ENCODE peak calls at places on chromosome 15, in six cellular contexts. N, P, J, Y, T and S are unnamed samples. For H3K9me3, the result is how much of the 10 kb centered on the place peaks cover.

GRCh38 chr15:89068325-89068784 is 19.9 kb upstream of the ABHD2 start:
- DNase-seq in N (no peak), P (no peak), J (no peak), Y (no peak), T (no peak), S (no peak)

GRCh38 chr15:31016446-31016915 is 25.1 kb upstream of the MTMR10 start:
- DNase-seq in N (no peak), P (no peak), J (no peak), Y (no peak), T (no peak), S (no peak)

GRCh38 chr15:55344206-55344605 is 25.2 kb downstream of the PIGB start:
- DNase-seq in N (no peak), P (no peak), J (no peak), Y (no peak), T (no peak), S (peak)

GRCh38 chr15:25710184-25710583 is 152.9 kb downstream of the ATP10A start:
- DNase-seq in N (peak), P (no peak), J (no peak), Y (no peak), T (no peak), S (peak)

GRCh38 chr15:101099183-101099582 is 152.7 kb downstream of the CHSY1 start:
- DNase-seq in N (no peak), P (no peak), J (no peak), Y (no peak), T (no peak), S (no peak)

GRCh38 chr15:42306681-42307080 is 33.4 kb upstream of the TMEM87A start:
- DNase-seq in N (no peak), P (no peak), J (no peak), Y (no peak), T (no peak), S (no peak)

GRCh38 chr15:90400759-90401314 is 12.8 kb downstream of the IQGAP1 start:
- DNase-seq in N (peak), P (no peak), J (no peak), Y (peak), T (peak), S (peak)

GRCh38 chr15:51888593-51889195 is 59.2 kb downstream of the TMOD3 start:
- DNase-seq in N (no peak), P (no peak), J (no peak), Y (no peak), T (no peak), S (no peak)

GRCh38 chr15:26771168-26771916 is 1.5 kb downstream of the GABRB3 start:
- DNase-seq in N (no peak), P (no peak), J (no peak), Y (no peak), T (no peak), S (peak)

GRCh38 chr15:72227192-72227586 is 3.8 kb downstream of the PKM start:
- DNase-seq in N (no peak), P (no peak), J (no peak), Y (no peak), T (peak), S (no peak)

GRCh38 chr15:43515731-43516130 is 1.7 kb upstream of the MAP1A start:
- DNase-seq in N (no peak), P (no peak), J (no peak), Y (no peak), T (no peak), S (no peak)

GRCh38 chr15:65651831-65652749 is 30.4 kb downstream of the SLC24A1 start:
- DNase-seq in N (no peak), P (no peak), J (peak), Y (no peak), T (no peak), S (peak)

GRCh38 chr15:40731034-40731433 is 24.0 kb downstream of the RMDN3 start:
- DNase-seq in N (no peak), P (no peak), J (no peak), Y (no peak), T (no peak), S (no peak)

GRCh38 chr15:33913459-33913858 is 54.8 kb upstream of the CHRM5 start:
- DNase-seq in N (no peak), P (no peak), J (no peak), Y (no peak), T (no peak), S (no peak)

GRCh38 chr15:73752817-73753214 is 335 bp downstream of the INSYN1 start:
- DNase-seq in N (no peak), P (no peak), J (no peak), Y (no peak), T (no peak), S (no peak)

GRCh38 chr15:69941931-69942471 is 155.7 kb downstream of the TLE3 start:
- DNase-seq in N (no peak), P (peak), J (peak), Y (no peak), T (no peak), S (no peak)

GRCh38 chr15:93415576-93415975 is 326.6 kb upstream of the RGMA start:
- DNase-seq in N (no peak), P (no peak), J (no peak), Y (no peak), T (no peak), S (no peak)

GRCh38 chr15:82543155-82543554 is 2.9 kb upstream of the RPS17 start:
- DNase-seq in N (no peak), P (no peak), J (no peak), Y (no peak), T (no peak), S (no peak)

GRCh38 chr15:67146875-67147381 is 81.5 kb downstream of the SMAD3 start:
- DNase-seq in N (peak), P (no peak), J (no peak), Y (no peak), T (no peak), S (peak)

GRCh38 chr15:41558400-41559238 is at the start of gene TYRO3:
- DNase-seq in N (peak), P (no peak), J (no peak), Y (no peak), T (no peak), S (peak)

GRCh38 chr15:72515591-72516389 is 41.7 kb downstream of the ARIH1 start:
- DNase-seq in N (no peak), P (no peak), J (no peak), Y (no peak), T (no peak), S (no peak)

GRCh38 chr15:85499498-85499897 is 119.1 kb downstream of the AKAP13 start:
- DNase-seq in N (no peak), P (no peak), J (no peak), Y (no peak), T (no peak), S (no peak)
- TF ChIP-seq POLR2AphosphoS5 in N (no peak), P (no peak), J (no peak), Y (no peak), T (no peak), S (no peak)

DNA sequence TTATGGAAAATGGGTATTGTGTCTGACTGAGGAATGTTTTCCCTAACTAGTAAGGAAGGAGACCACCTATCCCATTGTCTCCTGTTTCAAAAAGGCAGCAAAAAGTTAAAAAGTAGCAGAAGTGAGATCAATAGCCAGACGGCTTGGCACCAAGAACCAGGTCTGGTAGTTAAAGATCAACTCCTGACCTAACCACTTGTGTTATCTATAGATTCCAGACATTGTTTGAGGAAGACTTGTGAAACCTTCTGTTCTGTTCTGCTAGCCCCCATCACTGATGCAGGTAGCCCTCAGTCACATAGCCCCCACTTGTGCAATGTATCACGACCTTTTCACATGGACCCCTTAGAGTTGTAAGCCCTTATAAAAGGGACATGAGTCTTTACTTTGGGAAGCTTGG is 46.3 kb upstream of the C2CD4B start:
- DNase-seq in N (no peak), P (no peak), J (no peak), Y (no peak), T (no peak), S (no peak)
- H3K9me3 ChIP-seq in N (under half), P (under half), J (under half), Y (under half), T (under half), S (under half)

GRCh38 chr15:64461577-64462162 is 1.3 kb downstream of the ZNF609 start:
- DNase-seq in N (no peak), P (no peak), J (no peak), Y (no peak), T (no peak), S (peak)
- TF ChIP-seq POLR2AphosphoS5 in N (no peak), P (no peak), J (no peak), Y (no peak), T (no peak), S (no peak)

DNA sequence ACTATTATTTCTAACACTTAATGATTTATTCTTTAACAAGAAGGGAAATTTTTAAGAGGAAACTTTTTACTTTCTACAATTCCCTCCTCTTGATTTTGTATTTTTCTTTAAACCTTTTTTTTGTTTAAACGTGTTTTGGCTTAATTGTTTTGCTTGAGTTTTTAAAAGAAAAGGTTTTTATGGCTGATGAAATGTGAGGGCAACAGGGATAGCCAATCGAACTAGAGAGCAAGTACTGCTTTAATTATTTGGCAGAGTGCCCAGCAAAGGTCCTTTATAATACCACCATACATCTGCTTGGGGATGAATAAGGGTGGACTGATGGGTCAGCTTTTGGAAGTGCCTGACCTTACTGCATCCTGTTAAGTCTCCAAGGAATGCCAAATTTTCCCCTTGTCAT is 19.6 kb upstream of the MTHFS start:
- DNase-seq in N (no peak), P (no peak), J (no peak), Y (no peak), T (no peak), S (no peak)
- H3K9me3 ChIP-seq in N (half or more), P (half or more), J (half or more), Y (half or more), T (under half), S (under half)